ENCODE peak calls at places on chromosomes 11 and 22, in six cellular contexts. One of them, this sample, is unnamed.

GRCh38 chr11:47406896-47407745 is 1.3 kb upstream of the SLC39A13 start:
- DNase-seq in spleen: no peak
- DNase-seq in stomach: no peak
- DNase-seq in endothelial cell of umbilical vein: no peak
- DNase-seq in tibial nerve: no peak
- DNase-seq in heart left ventricle: no peak
- DNase-seq in this sample: no peak

GRCh38 chr11:3642071-3642951 is 519 bp upstream of the ART5 start:
- DNase-seq in spleen: peak; percentile 86
- DNase-seq in stomach: peak; percentile 85
- DNase-seq in endothelial cell of umbilical vein: peak; percentile 87
- DNase-seq in tibial nerve: peak; percentile 53
- DNase-seq in heart left ventricle: peak; percentile 87
- DNase-seq in this sample: peak; percentile 72

GRCh38 chr11:128171496-128171895 is 415.9 kb downstream of the ETS1 start:
- DNase-seq in spleen: no peak
- DNase-seq in stomach: no peak
- DNase-seq in endothelial cell of umbilical vein: peak; percentile 78
- DNase-seq in tibial nerve: no peak
- DNase-seq in heart left ventricle: no peak
- DNase-seq in this sample: no peak

GRCh38 chr11:116613201-116613910 is 159.4 kb downstream of the BUD13 start:
- DNase-seq in spleen: no peak
- DNase-seq in stomach: peak; percentile 11
- DNase-seq in endothelial cell of umbilical vein: no peak
- DNase-seq in tibial nerve: no peak
- DNase-seq in heart left ventricle: no peak
- DNase-seq in this sample: no peak

GRCh38 chr11:115806056-115806455 is 301.8 kb upstream of the CADM1 start:
- DNase-seq in spleen: no peak
- DNase-seq in stomach: no peak
- DNase-seq in endothelial cell of umbilical vein: no peak
- DNase-seq in tibial nerve: no peak
- DNase-seq in heart left ventricle: no peak
- DNase-seq in this sample: no peak

GRCh38 chr11:23931443-23931842 is 565.4 kb upstream of the LUZP2 start:
- DNase-seq in spleen: no peak
- DNase-seq in stomach: no peak
- DNase-seq in endothelial cell of umbilical vein: no peak
- DNase-seq in tibial nerve: no peak
- DNase-seq in heart left ventricle: no peak
- DNase-seq in this sample: no peak

GRCh38 chr22:49673048-49673447 is 154.6 kb downstream of the BRD1 start:
- DNase-seq in spleen: no peak
- DNase-seq in stomach: no peak
- DNase-seq in endothelial cell of umbilical vein: no peak
- DNase-seq in tibial nerve: no peak
- DNase-seq in heart left ventricle: no peak
- DNase-seq in this sample: no peak

GRCh38 chr22:22576244-22576988 is 17.4 kb upstream of the PRAME start:
- DNase-seq in spleen: no peak
- DNase-seq in stomach: peak; percentile 49
- DNase-seq in endothelial cell of umbilical vein: peak; percentile 31
- DNase-seq in tibial nerve: peak; percentile 19
- DNase-seq in heart left ventricle: peak; percentile 41
- DNase-seq in this sample: peak; percentile 29

GRCh38 chr11:77747381-77747969 is 73.0 kb downstream of the RSF1 start:
- DNase-seq in spleen: no peak
- DNase-seq in stomach: no peak
- DNase-seq in endothelial cell of umbilical vein: no peak
- DNase-seq in tibial nerve: no peak
- DNase-seq in heart left ventricle: no peak
- DNase-seq in this sample: no peak

GRCh38 chr11:108915666-108916065 is 250.8 kb downstream of the DDX10 start:
- DNase-seq in spleen: no peak
- DNase-seq in stomach: no peak
- DNase-seq in endothelial cell of umbilical vein: no peak
- DNase-seq in tibial nerve: no peak
- DNase-seq in heart left ventricle: no peak
- DNase-seq in this sample: no peak

GRCh38 chr11:122253541-122254317 is 137.7 kb upstream of the BLID start:
- DNase-seq in spleen: no peak
- DNase-seq in stomach: no peak
- DNase-seq in endothelial cell of umbilical vein: no peak
- DNase-seq in tibial nerve: no peak
- DNase-seq in heart left ventricle: no peak
- DNase-seq in this sample: no peak

GRCh38 chr11:105100976-105101630 is 38.5 kb downstream of the CARD18 start:
- DNase-seq in spleen: no peak
- DNase-seq in stomach: no peak
- DNase-seq in endothelial cell of umbilical vein: no peak
- DNase-seq in tibial nerve: no peak
- DNase-seq in heart left ventricle: no peak
- DNase-seq in this sample: no peak

GRCh38 chr22:49305215-49305965 is 522.3 kb downstream of the BRD1 start:
- DNase-seq in spleen: peak; percentile 88
- DNase-seq in stomach: peak; percentile 40
- DNase-seq in endothelial cell of umbilical vein: peak; percentile 4
- DNase-seq in tibial nerve: peak; percentile 32
- DNase-seq in heart left ventricle: peak; percentile 59
- DNase-seq in this sample: peak; percentile 18

GRCh38 chr11:71342951-71343827 is 90.8 kb upstream of the SHANK2 start:
- DNase-seq in spleen: peak; percentile 68
- DNase-seq in stomach: peak; percentile 58
- DNase-seq in endothelial cell of umbilical vein: no peak
- DNase-seq in tibial nerve: no peak
- DNase-seq in heart left ventricle: no peak
- DNase-seq in this sample: peak; percentile 40

GRCh38 chr11:10413268-10413667 is 41.8 kb upstream of the AMPD3 start:
- DNase-seq in spleen: peak; percentile 81
- DNase-seq in stomach: no peak
- DNase-seq in endothelial cell of umbilical vein: peak; percentile 20
- DNase-seq in tibial nerve: no peak
- DNase-seq in heart left ventricle: no peak
- DNase-seq in this sample: peak; percentile 28

GRCh38 chr11:131770801-131771200 is 400.4 kb downstream of the NTM start:
- DNase-seq in spleen: no peak
- DNase-seq in stomach: no peak
- DNase-seq in endothelial cell of umbilical vein: no peak
- DNase-seq in tibial nerve: no peak
- DNase-seq in heart left ventricle: no peak
- DNase-seq in this sample: no peak

GRCh38 chr11:43830928-43831440 is 49.6 kb upstream of the ALKBH3 start:
- DNase-seq in spleen: no peak
- DNase-seq in stomach: peak; percentile 25
- DNase-seq in endothelial cell of umbilical vein: peak; percentile 93
- DNase-seq in tibial nerve: no peak
- DNase-seq in heart left ventricle: peak; percentile 46
- DNase-seq in this sample: peak; percentile 98

GRCh38 chr11:111019449-111019848 is 226.1 kb upstream of the POU2AF2 start:
- DNase-seq in spleen: no peak
- DNase-seq in stomach: no peak
- DNase-seq in endothelial cell of umbilical vein: no peak
- DNase-seq in tibial nerve: no peak
- DNase-seq in heart left ventricle: no peak
- DNase-seq in this sample: no peak

GRCh38 chr11:65540290-65541092 is 15.6 kb downstream of the SCYL1 start:
- DNase-seq in spleen: peak; percentile 99
- DNase-seq in stomach: peak; percentile 95
- DNase-seq in endothelial cell of umbilical vein: peak; percentile 90
- DNase-seq in tibial nerve: peak; percentile 92
- DNase-seq in heart left ventricle: peak; percentile 90
- DNase-seq in this sample: peak; percentile 64

GRCh38 chr11:64745523-64746328 is 1.8 kb upstream of the RASGRP2 start:
- DNase-seq in spleen: peak; percentile 96
- DNase-seq in stomach: peak; percentile 58
- DNase-seq in endothelial cell of umbilical vein: peak; percentile 64
- DNase-seq in tibial nerve: peak; percentile 54
- DNase-seq in heart left ventricle: peak; percentile 97
- DNase-seq in this sample: no peak

GRCh38 chr11:75768909-75769771 is 562 bp downstream of the DGAT2 start:
- DNase-seq in spleen: no peak
- DNase-seq in stomach: no peak
- DNase-seq in endothelial cell of umbilical vein: no peak
- DNase-seq in tibial nerve: no peak
- DNase-seq in heart left ventricle: no peak
- DNase-seq in this sample: no peak

GRCh38 chr11:132980721-132981120 is 551.6 kb downstream of the OPCML start:
- DNase-seq in spleen: no peak
- DNase-seq in stomach: no peak
- DNase-seq in endothelial cell of umbilical vein: no peak
- DNase-seq in tibial nerve: no peak
- DNase-seq in heart left ventricle: no peak
- DNase-seq in this sample: no peak

GRCh38 chr22:45572444-45572843 is 69.8 kb downstream of the FBLN1 start:
- DNase-seq in spleen: no peak
- DNase-seq in stomach: no peak
- DNase-seq in endothelial cell of umbilical vein: no peak
- DNase-seq in tibial nerve: no peak
- DNase-seq in heart left ventricle: no peak
- DNase-seq in this sample: no peak

GRCh38 chr11:130624946-130625345 is 176.5 kb downstream of the ADAMTS15 start:
- DNase-seq in spleen: no peak
- DNase-seq in stomach: no peak
- DNase-seq in endothelial cell of umbilical vein: no peak
- DNase-seq in tibial nerve: no peak
- DNase-seq in heart left ventricle: no peak
- DNase-seq in this sample: no peak

GRCh38 chr22:43889366-43890253 is 2.2 kb downstream of the PNPLA5 start:
- DNase-seq in spleen: peak; percentile 28
- DNase-seq in stomach: no peak
- DNase-seq in endothelial cell of umbilical vein: no peak
- DNase-seq in tibial nerve: no peak
- DNase-seq in heart left ventricle: no peak
- DNase-seq in this sample: no peak

GRCh38 chr11:1641096-1641495 is 11.5 kb downstream of the KRTAP5-5 start:
- DNase-seq in spleen: peak; percentile 59
- DNase-seq in stomach: no peak
- DNase-seq in endothelial cell of umbilical vein: no peak
- DNase-seq in tibial nerve: no peak
- DNase-seq in heart left ventricle: no peak
- DNase-seq in this sample: no peak

GRCh38 chr11:73240190-73240781 is 22.2 kb downstream of the P2RY2 start:
- DNase-seq in spleen: peak; percentile 66
- DNase-seq in stomach: no peak
- DNase-seq in endothelial cell of umbilical vein: no peak
- DNase-seq in tibial nerve: no peak
- DNase-seq in heart left ventricle: peak; percentile 97
- DNase-seq in this sample: no peak

GRCh38 chr11:20647976-20648565 is 21.3 kb upstream of the NELL1 start:
- DNase-seq in spleen: no peak
- DNase-seq in stomach: peak; percentile 36
- DNase-seq in endothelial cell of umbilical vein: peak; percentile 55
- DNase-seq in tibial nerve: peak; percentile 82
- DNase-seq in heart left ventricle: no peak
- DNase-seq in this sample: peak; percentile 37

GRCh38 chr22:19959043-19959586 is 17.5 kb upstream of the TXNRD2 start:
- DNase-seq in spleen: peak; percentile 80
- DNase-seq in stomach: peak; percentile 81
- DNase-seq in endothelial cell of umbilical vein: peak; percentile 79
- DNase-seq in tibial nerve: peak; percentile 59
- DNase-seq in heart left ventricle: peak; percentile 80
- DNase-seq in this sample: peak; percentile 65

GRCh38 chr22:46830001-46830715 is 67.7 kb downstream of the TBC1D22A start:
- DNase-seq in spleen: peak; percentile 72
- DNase-seq in stomach: peak; percentile 53
- DNase-seq in endothelial cell of umbilical vein: peak; percentile 55
- DNase-seq in tibial nerve: peak; percentile 52
- DNase-seq in heart left ventricle: peak; percentile 70
- DNase-seq in this sample: no peak
- TF ChIP-seq POLR2A in spleen: no peak
- TF ChIP-seq POLR2A in stomach: no peak
- TF ChIP-seq POLR2A in endothelial cell of umbilical vein: no peak
- TF ChIP-seq POLR2A in tibial nerve: no peak
- TF ChIP-seq POLR2A in heart left ventricle: no peak
- TF ChIP-seq POLR2A in this sample: no peak

GRCh38 chr11:68040121-68040956 is 1.5 kb downstream of the TCIRG1 start:
- DNase-seq in spleen: peak; percentile 93
- DNase-seq in stomach: peak; percentile 75
- DNase-seq in endothelial cell of umbilical vein: peak; percentile 86
- DNase-seq in tibial nerve: peak; percentile 48
- DNase-seq in heart left ventricle: peak; percentile 75
- DNase-seq in this sample: no peak
- TF ChIP-seq POLR2A in spleen: no peak
- TF ChIP-seq POLR2A in stomach: no peak
- TF ChIP-seq POLR2A in endothelial cell of umbilical vein: peak; percentile 76
- TF ChIP-seq POLR2A in tibial nerve: no peak
- TF ChIP-seq POLR2A in heart left ventricle: peak; percentile 28
- TF ChIP-seq POLR2A in this sample: no peak

DNA sequence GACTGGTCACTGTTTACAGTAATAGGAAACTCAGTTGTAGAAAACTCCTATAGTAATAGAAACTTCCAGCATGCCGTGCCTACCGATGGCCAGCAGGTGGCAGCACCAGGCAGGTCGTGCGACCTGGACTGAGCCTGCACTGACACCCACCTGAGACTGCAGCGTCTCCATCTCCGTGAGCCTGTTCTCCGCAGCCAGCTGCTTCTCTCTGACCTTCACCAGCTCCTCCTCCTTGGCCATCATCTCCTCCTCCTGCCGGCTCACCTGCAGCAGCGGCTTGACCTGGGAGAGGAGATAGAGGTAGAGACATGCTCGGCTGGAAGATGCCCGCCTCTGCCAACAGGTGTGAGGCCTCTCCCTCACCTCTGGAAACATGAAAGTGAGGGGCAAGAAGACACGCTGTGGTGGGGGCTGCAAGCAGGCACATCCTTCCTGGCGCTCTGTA is 48.5 kb downstream of the APOL1 start:
- DNase-seq in spleen: peak; percentile 94
- DNase-seq in stomach: peak; percentile 83
- DNase-seq in endothelial cell of umbilical vein: peak; percentile 60
- DNase-seq in tibial nerve: peak; percentile 83
- DNase-seq in heart left ventricle: no peak
- DNase-seq in this sample: peak; percentile 29
- TF ChIP-seq POLR2A in spleen: no peak
- TF ChIP-seq POLR2A in stomach: no peak
- TF ChIP-seq POLR2A in endothelial cell of umbilical vein: no peak
- TF ChIP-seq POLR2A in tibial nerve: no peak
- TF ChIP-seq POLR2A in heart left ventricle: no peak
- TF ChIP-seq POLR2A in this sample: no peak

DNA sequence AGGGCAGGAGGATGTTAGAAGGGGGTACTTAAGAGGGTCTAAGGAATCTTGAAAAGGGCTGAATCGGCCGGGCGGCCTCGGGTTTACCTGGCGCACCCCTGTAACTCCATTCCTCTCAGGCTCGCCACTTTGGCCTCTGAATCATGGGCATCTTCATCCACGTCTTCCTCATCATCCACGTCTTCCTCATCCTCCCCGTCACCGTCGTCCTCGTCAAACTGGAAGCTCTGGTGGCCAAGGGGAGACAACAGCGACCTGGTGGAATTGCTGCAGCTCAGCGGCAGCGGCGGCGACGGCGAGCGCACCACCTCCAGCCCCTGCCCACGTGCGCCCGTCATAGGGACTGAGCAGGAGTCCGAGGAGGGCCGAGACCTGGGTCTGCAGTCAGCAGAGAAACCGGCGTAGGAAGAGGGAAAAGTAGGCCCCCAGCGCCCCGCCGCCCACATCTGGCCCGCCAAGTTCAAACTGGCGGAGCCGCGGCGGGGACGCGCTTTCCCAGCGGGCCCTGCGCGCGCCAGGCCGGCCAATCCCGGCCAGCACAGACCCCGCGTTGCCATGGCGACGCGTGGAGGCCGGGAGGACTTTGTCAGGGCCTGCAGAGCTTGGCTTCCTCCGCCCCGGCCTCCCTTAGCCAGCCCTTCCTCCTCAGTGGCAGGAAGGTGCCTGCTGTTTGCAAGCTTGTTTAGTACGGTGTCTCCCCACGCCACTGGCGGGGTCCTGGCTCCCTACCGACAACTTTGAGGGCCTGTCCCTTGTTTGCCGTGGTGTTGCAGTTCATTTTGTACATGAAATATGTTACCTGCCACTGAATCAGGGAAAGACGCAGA is at the start of gene CCDC34:
- DNase-seq in spleen: peak; percentile 96
- DNase-seq in stomach: peak; percentile 92
- DNase-seq in endothelial cell of umbilical vein: peak; percentile 90
- DNase-seq in tibial nerve: peak; percentile 66
- DNase-seq in heart left ventricle: peak; percentile 94
- DNase-seq in this sample: peak; percentile 73
- TF ChIP-seq POLR2A in spleen: no peak
- TF ChIP-seq POLR2A in stomach: no peak
- TF ChIP-seq POLR2A in endothelial cell of umbilical vein: peak; percentile 77
- TF ChIP-seq POLR2A in tibial nerve: no peak
- TF ChIP-seq POLR2A in heart left ventricle: no peak
- TF ChIP-seq POLR2A in this sample: peak; percentile 58

This sample was measured in HCT116.